ENCODE peak calls at places on chromosomes 3 and 15, in four cellular contexts. A, G, U and P are unnamed samples.

GRCh38 chr15:101436526-101436925 is 53.0 kb downstream of the PCSK6 start:
- DNase-seq in A (no peak), G (no peak), U (peak), P (no peak)

GRCh38 chr3:45153658-45154437 is 7.7 kb upstream of the CDCP1 start:
- DNase-seq in A (peak), U (no peak), G (no peak), P (no peak)

GRCh38 chr3:66991478-66991877 is 6.6 kb upstream of the KBTBD8 start:
- DNase-seq in U (no peak), G (no peak), A (peak), P (no peak)

GRCh38 chr15:28918141-28918983 is 32.6 kb downstream of the APBA2 start:
- DNase-seq in U (peak), G (peak), A (no peak), P (peak)

GRCh38 chr3:33209357-33209756 is 9.3 kb downstream of the SUSD5 start:
- DNase-seq in A (no peak), G (no peak), U (no peak), P (no peak)

GRCh38 chr3:122969585-122970453 is 57.7 kb downstream of the SEMA5B start:
- DNase-seq in A (peak), U (no peak), G (no peak), P (no peak)

GRCh38 chr3:116702370-116702769 is 7.2 kb upstream of the TUSC7 start:
- DNase-seq in G (no peak), A (no peak), U (no peak), P (no peak)

GRCh38 chr3:168156479-168156878 is 60.8 kb upstream of the GOLIM4 start:
- DNase-seq in A (no peak), G (no peak), U (no peak), P (no peak)

GRCh38 chr15:59371458-59372351 is 966 bp downstream of the MYO1E start:
- DNase-seq in G (no peak), A (no peak), U (peak), P (peak)

GRCh38 chr3:172658344-172659245 is 52.3 kb downstream of the NCEH1 start:
- DNase-seq in G (no peak), A (peak), U (no peak), P (peak)

GRCh38 chr15:25933456-25934158 is 70.5 kb upstream of the ATP10A start:
- DNase-seq in U (peak), G (peak), A (peak), P (peak)

GRCh38 chr15:43942157-43942556 is 115.4 kb downstream of the WDR76 start:
- DNase-seq in A (no peak), U (no peak), G (no peak), P (no peak)

GRCh38 chr15:43941555-43941954 is 114.8 kb downstream of the WDR76 start:
- DNase-seq in G (no peak), U (no peak), A (no peak), P (no peak)

GRCh38 chr15:43939070-43939469 is 112.3 kb downstream of the WDR76 start:
- DNase-seq in U (peak), A (peak), G (no peak), P (no peak)

GRCh38 chr15:43943511-43943910 is 116.7 kb downstream of the WDR76 start:
- DNase-seq in A (peak), G (no peak), U (no peak), P (no peak)

DNA sequence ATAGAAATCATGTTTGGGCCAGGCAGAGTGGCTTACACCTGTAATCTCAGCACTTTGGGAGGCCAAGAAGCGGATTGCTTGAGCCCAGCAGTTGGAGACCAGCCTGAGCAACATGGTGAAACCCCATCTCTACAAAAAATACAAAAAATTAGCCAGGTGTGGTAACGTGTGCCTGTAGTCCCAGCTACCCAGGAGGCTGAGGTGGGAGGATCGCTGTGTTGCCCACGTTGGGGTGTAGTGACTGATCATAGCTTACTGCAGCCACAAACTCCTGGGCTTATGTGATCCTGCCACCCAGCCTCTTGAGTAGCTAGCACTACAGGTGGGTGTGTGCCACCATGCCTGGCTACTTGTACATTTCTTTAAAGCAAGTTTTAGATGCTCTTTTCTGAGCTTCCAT is 114.3 kb downstream of the WDR76 start:
- DNase-seq in A (no peak), U (no peak), G (no peak), P (no peak)
- H4K8ac ChIP-seq in A (no peak), U (no peak), G (no peak), P (no peak)

GRCh38 chr3:35785540-35785939 is 146.2 kb downstream of the ARPP21 start:
- DNase-seq in A (no peak), U (no peak), G (no peak), P (no peak)

GRCh38 chr3:35781558-35781957 is 142.2 kb downstream of the ARPP21 start:
- DNase-seq in G (no peak), A (no peak), U (no peak), P (no peak)

GRCh38 chr3:35784162-35784561 is 144.8 kb downstream of the ARPP21 start:
- DNase-seq in U (no peak), A (no peak), G (no peak), P (no peak)

GRCh38 chr3:35780800-35781199 is 141.5 kb downstream of the ARPP21 start:
- DNase-seq in U (no peak), A (no peak), G (no peak), P (peak)

GRCh38 chr3:35782355-35782754 is 143.0 kb downstream of the ARPP21 start:
- DNase-seq in G (no peak), A (no peak), U (no peak), P (no peak)
- H3K56ac ChIP-seq in G (no peak), A (no peak), U (no peak), P (no peak)

DNA sequence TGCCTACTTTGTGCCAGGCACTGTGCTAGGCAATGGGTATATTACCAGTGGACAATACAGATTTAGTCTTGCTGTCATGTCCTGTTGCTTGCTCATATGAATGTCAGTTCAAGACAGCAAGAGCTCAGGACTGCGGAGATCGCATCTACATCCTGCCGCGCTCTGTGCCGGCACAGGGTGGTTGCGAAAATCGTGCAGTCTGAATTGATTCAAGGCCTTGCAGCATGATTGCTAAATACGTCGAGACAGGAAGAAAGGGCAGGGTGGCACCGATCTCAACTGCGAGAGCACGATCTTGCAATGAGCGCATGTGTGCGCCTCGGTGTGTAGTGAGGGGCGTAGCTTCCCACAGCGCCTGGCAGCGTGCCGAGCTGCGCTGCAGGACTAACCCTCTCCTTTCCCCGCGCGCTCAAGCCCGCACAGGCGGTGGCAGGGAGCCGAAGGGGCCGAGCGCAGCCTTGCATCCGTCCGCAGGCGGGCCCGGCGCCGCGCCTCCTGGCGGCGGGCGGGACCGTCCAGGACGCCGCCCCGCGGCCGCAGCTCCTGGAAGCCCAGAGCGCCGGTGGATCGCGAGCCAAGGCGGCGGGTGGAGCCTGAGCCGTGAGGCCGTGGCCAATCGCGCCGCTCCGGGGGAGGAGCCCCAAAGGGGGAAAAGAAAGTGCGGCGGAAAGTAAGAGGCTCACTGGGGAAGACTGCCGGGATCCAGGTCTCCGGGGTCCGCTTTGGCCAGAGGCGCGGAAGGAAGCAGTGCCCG is at the start of gene IL1RAP:
- DNase-seq in A (peak), G (peak), U (peak), P (peak)
- H4K8ac ChIP-seq in A (no peak), G (no peak), U (no peak), P (no peak)

DNA sequence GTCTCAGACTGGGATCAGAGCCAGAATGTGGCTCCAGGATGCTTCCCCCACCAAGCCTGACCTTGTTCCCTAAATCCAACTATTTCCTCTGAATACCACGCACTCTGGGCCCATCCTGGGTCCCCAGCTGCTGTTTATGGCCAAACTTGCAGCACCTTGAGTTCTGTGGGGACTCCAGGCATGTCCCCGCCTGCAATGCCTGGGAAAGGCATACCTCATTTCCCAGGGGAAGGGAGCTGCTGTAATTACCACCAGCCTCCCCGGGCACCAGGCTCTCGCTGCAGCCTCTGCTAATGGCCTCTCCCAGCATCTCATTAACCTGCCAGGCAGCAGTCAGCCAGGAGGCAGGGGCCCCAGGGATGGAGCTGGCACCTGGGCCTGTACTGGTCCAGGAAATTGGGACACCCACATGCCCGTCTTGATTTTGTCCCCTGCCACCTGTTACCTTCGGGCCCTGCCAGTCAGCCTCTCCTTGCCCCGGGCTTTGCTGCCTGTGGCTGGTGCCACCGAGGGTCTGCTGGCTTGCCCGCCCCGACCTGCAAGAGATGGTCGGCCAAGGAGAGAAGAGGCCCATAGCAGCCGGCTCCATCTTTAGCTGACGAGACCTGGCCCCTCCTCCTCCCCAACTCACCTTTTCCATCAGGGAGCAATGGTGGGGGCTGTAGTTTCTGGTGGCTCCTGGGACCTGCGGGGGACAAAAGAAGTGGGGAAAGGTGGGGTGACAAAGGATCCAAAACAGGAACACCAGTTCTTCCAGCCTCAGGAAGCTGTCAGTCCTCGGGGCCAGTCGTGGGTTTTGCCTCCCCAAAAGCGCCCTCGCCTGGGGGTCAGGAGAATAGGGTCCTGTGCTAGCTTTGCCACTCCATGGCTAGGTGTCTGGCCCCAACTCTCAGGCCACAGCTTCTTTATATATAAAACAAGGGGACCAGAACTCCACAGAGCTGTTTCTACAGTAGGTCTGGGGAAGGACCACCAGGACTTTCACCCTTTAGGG is 4.3 kb downstream of the CCDC9B start:
- DNase-seq in G (peak), U (peak), A (no peak), P (no peak)
- H3K56ac ChIP-seq in G (no peak), U (no peak), A (no peak), P (no peak)

DNA sequence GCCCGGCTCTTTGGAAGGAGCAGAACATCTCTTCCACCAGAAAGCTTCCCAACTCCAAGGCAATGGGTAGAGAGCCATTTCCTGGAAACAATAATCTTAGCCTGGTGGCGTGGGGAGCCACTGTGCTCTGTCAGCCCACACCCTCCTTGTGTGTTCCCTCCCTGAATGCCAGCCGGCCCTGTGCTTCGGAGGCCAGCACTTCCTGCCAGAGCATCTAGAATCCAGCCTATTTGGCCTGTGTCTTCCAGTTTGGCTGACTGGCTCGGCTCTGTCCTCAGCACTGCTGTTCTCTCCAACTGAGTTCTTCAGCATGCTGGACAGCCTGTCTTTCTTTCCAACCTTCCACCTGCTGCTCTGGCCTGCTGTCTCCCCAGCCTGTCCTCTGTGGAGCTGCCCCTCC is 349.3 kb downstream of the MFSD1 start:
- DNase-seq in G (no peak), U (no peak), A (no peak), P (no peak)
- H4K8ac ChIP-seq in G (no peak), U (no peak), A (no peak), P (no peak)

GRCh38 chr3:139219463-139219862 is 124.4 kb upstream of the MRPS22 start:
- DNase-seq in A (no peak), G (no peak), U (no peak), P (no peak)
- H3K56ac ChIP-seq in A (no peak), G (no peak), U (no peak), P (no peak)

GRCh38 chr15:75673426-75674247 is 25.9 kb downstream of the SNX33 start:
- DNase-seq in U (no peak), G (no peak), A (peak), P (no peak)
- H4K8ac ChIP-seq in U (no peak), G (no peak), A (peak), P (no peak)